ENCODE peak calls at places on chromosomes 12 and 14, in nine cellular contexts. One of them, this sample, is unnamed.

GRCh38 chr14:69107407-69108003 is 45.4 kb downstream of the DCAF5 start:
- DNase-seq in body of pancreas: peak; percentile 52
- DNase-seq in heart right ventricle: peak; percentile 61
- DNase-seq in chondrocyte: no peak
- DNase-seq in nephron progenitor cell: peak; percentile 19
- DNase-seq in astrocyte: peak; percentile 41
- DNase-seq in lung: peak; percentile 49
- DNase-seq in neural crest cell: no peak
- DNase-seq in foreskin fibroblast: peak; percentile 83
- DNase-seq in this sample: peak; percentile 19

GRCh38 chr14:77219591-77219990 is 38.0 kb downstream of the TMEM63C start:
- DNase-seq in body of pancreas: peak; percentile 72
- DNase-seq in heart right ventricle: peak; percentile 15
- DNase-seq in chondrocyte: no peak
- DNase-seq in nephron progenitor cell: no peak
- DNase-seq in astrocyte: no peak
- DNase-seq in lung: no peak
- DNase-seq in neural crest cell: no peak
- DNase-seq in foreskin fibroblast: no peak
- DNase-seq in this sample: no peak

GRCh38 chr12:82818276-82819035 is 131.8 kb downstream of the TMTC2 start:
- DNase-seq in body of pancreas: no peak
- DNase-seq in heart right ventricle: no peak
- DNase-seq in chondrocyte: no peak
- DNase-seq in nephron progenitor cell: no peak
- DNase-seq in astrocyte: peak; percentile 14
- DNase-seq in lung: no peak
- DNase-seq in neural crest cell: no peak
- DNase-seq in foreskin fibroblast: peak; percentile 57
- DNase-seq in this sample: no peak

GRCh38 chr12:5503774-5504173 is 71.9 kb downstream of the NTF3 start:
- DNase-seq in body of pancreas: no peak
- DNase-seq in heart right ventricle: no peak
- DNase-seq in chondrocyte: no peak
- DNase-seq in nephron progenitor cell: no peak
- DNase-seq in astrocyte: no peak
- DNase-seq in lung: no peak
- DNase-seq in neural crest cell: no peak
- DNase-seq in foreskin fibroblast: no peak
- DNase-seq in this sample: no peak

GRCh38 chr14:99982449-99983250 is 82.6 kb upstream of the EVL start:
- DNase-seq in body of pancreas: peak; percentile 37
- DNase-seq in heart right ventricle: peak; percentile 50
- DNase-seq in chondrocyte: no peak
- DNase-seq in nephron progenitor cell: peak; percentile 64
- DNase-seq in astrocyte: peak; percentile 29
- DNase-seq in lung: no peak
- DNase-seq in neural crest cell: peak; percentile 69
- DNase-seq in foreskin fibroblast: peak; percentile 84
- DNase-seq in this sample: peak; percentile 41

GRCh38 chr12:19208456-19208855 is 78.9 kb downstream of the PLEKHA5 start:
- DNase-seq in body of pancreas: no peak
- DNase-seq in heart right ventricle: no peak
- DNase-seq in chondrocyte: no peak
- DNase-seq in nephron progenitor cell: no peak
- DNase-seq in astrocyte: no peak
- DNase-seq in lung: no peak
- DNase-seq in neural crest cell: no peak
- DNase-seq in foreskin fibroblast: peak; percentile 41
- DNase-seq in this sample: no peak

GRCh38 chr14:57692671-57693070 is 173.2 kb downstream of the SLC35F4 start:
- DNase-seq in body of pancreas: no peak
- DNase-seq in heart right ventricle: no peak
- DNase-seq in chondrocyte: no peak
- DNase-seq in nephron progenitor cell: no peak
- DNase-seq in astrocyte: peak; percentile 40
- DNase-seq in lung: no peak
- DNase-seq in neural crest cell: no peak
- DNase-seq in foreskin fibroblast: peak; percentile 58
- DNase-seq in this sample: no peak

GRCh38 chr12:124646385-124647230 is 79.2 kb upstream of the NCOR2 start:
- DNase-seq in body of pancreas: no peak
- DNase-seq in heart right ventricle: no peak
- DNase-seq in chondrocyte: no peak
- DNase-seq in nephron progenitor cell: no peak
- DNase-seq in astrocyte: no peak
- DNase-seq in lung: no peak
- DNase-seq in neural crest cell: no peak
- DNase-seq in foreskin fibroblast: no peak
- DNase-seq in this sample: no peak

GRCh38 chr14:91244501-91244901 is at the start of gene GPR68:
- DNase-seq in body of pancreas: no peak
- DNase-seq in heart right ventricle: peak; percentile 43
- DNase-seq in chondrocyte: no peak
- DNase-seq in nephron progenitor cell: peak; percentile 44
- DNase-seq in astrocyte: peak; percentile 69
- DNase-seq in lung: no peak
- DNase-seq in neural crest cell: no peak
- DNase-seq in foreskin fibroblast: peak; percentile 75
- DNase-seq in this sample: no peak

GRCh38 chr12:45220366-45220931 is 4.6 kb downstream of the ANO6 start:
- DNase-seq in body of pancreas: no peak
- DNase-seq in heart right ventricle: no peak
- DNase-seq in chondrocyte: no peak
- DNase-seq in nephron progenitor cell: no peak
- DNase-seq in astrocyte: no peak
- DNase-seq in lung: no peak
- DNase-seq in neural crest cell: no peak
- DNase-seq in foreskin fibroblast: no peak
- DNase-seq in this sample: no peak

GRCh38 chr14:21066882-21067502 is 3.1 kb upstream of the ARHGEF40 start:
- DNase-seq in body of pancreas: no peak
- DNase-seq in heart right ventricle: no peak
- DNase-seq in chondrocyte: no peak
- DNase-seq in nephron progenitor cell: no peak
- DNase-seq in astrocyte: no peak
- DNase-seq in lung: no peak
- DNase-seq in neural crest cell: no peak
- DNase-seq in foreskin fibroblast: peak; percentile 43
- DNase-seq in this sample: no peak

GRCh38 chr14:74935340-74935640 is 12.2 kb upstream of the RPS6KL1 start:
- DNase-seq in body of pancreas: no peak
- DNase-seq in heart right ventricle: no peak
- DNase-seq in chondrocyte: no peak
- DNase-seq in nephron progenitor cell: no peak
- DNase-seq in astrocyte: no peak
- DNase-seq in lung: no peak
- DNase-seq in neural crest cell: no peak
- DNase-seq in foreskin fibroblast: no peak
- DNase-seq in this sample: no peak

DNA sequence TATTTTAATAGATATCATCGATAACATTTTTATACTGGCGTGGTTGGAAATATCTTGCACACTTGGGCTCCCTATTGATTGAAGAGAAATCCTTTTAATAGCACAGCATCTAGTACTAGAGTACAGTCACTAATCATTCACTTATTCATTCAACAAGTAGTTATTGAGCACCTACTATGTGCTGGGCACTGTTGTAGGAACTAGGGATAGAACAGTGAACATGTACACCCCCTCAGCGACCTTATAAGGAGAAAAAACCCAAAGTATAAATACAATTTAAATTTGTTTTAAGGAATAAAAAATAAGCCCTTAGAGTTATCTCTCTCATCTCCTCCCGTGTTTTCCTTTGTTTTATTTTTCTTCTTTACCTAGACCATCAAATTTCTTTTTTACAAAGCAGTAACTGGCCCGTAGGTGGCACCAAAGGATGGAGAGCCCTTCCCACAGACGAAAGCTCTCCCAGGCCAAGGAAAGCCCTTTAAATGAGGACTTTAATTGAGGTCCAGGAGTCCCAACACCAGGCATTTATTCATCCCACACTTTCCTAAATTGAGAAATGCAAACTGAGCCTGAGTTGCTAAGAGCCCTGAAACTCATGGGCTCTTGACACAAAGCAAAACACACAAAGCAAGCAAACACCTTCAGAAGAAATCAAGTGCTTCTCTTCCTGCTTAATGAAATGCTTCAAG is 29.0 kb downstream of the PEBP1 start:
- DNase-seq in body of pancreas: peak; percentile 29
- DNase-seq in heart right ventricle: no peak
- DNase-seq in chondrocyte: no peak
- DNase-seq in nephron progenitor cell: peak; percentile 35
- DNase-seq in astrocyte: no peak
- DNase-seq in lung: peak; percentile 36
- DNase-seq in neural crest cell: peak; percentile 39
- DNase-seq in foreskin fibroblast: peak; percentile 65
- DNase-seq in this sample: peak; percentile 24
- TF ChIP-seq CTCF in body of pancreas: peak; percentile 47
- TF ChIP-seq CTCF in heart right ventricle: peak; percentile 18
- TF ChIP-seq CTCF in chondrocyte: peak; percentile 86
- TF ChIP-seq CTCF in nephron progenitor cell: peak; percentile 61
- TF ChIP-seq CTCF in astrocyte: peak; percentile 47
- TF ChIP-seq CTCF in lung: no peak
- TF ChIP-seq CTCF in neural crest cell: peak; percentile 73
- TF ChIP-seq CTCF in foreskin fibroblast: peak; percentile 68
- TF ChIP-seq CTCF in this sample: peak; percentile 68

DNA sequence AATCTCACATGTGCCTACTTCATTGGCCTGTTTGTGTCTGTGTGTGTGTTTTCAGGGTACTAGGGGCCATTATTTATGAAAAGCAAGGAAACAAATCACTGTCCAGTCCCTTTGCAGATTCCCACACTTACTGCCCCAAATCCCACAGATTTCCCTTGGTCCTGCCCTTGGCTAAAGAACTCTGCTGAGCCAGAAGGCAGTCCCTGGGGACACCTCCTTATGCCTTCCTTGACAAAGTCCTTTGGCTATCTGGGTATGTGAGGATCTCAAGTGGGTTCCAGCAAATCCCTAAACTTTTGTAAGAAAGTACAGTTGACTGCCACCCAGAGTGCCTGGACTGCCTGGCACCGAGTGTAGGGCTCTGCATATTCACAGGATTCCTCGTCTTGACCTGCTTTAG is 388.0 kb downstream of the BCAT1 start:
- DNase-seq in body of pancreas: no peak
- DNase-seq in heart right ventricle: no peak
- DNase-seq in chondrocyte: no peak
- DNase-seq in nephron progenitor cell: peak; percentile 18
- DNase-seq in astrocyte: no peak
- DNase-seq in lung: no peak
- DNase-seq in neural crest cell: no peak
- DNase-seq in foreskin fibroblast: no peak
- DNase-seq in this sample: no peak
- TF ChIP-seq CTCF in body of pancreas: no peak
- TF ChIP-seq CTCF in heart right ventricle: no peak
- TF ChIP-seq CTCF in chondrocyte: peak; percentile 37
- TF ChIP-seq CTCF in nephron progenitor cell: no peak
- TF ChIP-seq CTCF in astrocyte: no peak
- TF ChIP-seq CTCF in lung: no peak
- TF ChIP-seq CTCF in neural crest cell: no peak
- TF ChIP-seq CTCF in foreskin fibroblast: no peak
- TF ChIP-seq CTCF in this sample: no peak

DNA sequence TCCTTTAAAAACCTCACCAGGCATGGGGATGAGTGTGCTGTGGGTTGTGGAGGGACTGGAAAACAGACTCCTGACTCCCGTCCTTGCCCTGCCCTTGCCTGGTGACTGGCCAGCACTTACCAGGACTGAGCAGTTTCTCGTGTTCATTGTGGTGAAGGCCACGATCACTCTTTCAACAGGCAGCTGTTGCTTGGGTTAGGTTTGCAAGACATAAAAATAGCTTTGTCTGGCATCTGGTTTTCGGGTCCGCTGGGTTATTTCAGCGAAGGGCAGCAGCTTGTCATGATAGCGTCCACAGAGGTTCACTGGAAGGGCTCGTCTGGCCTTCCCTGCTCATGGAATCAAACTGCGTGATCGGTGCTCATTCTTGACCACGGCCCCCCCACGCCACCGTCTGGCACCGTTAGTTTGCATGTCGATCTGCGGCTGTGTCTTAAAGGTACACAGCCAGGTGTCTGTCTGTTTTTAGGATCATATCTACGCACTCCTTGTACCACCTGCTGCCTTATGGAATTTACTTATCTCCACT is 15.2 kb downstream of the ACACB start:
- DNase-seq in body of pancreas: peak; percentile 56
- DNase-seq in heart right ventricle: peak; percentile 44
- DNase-seq in chondrocyte: no peak
- DNase-seq in nephron progenitor cell: no peak
- DNase-seq in astrocyte: no peak
- DNase-seq in lung: no peak
- DNase-seq in neural crest cell: no peak
- DNase-seq in foreskin fibroblast: peak; percentile 23
- DNase-seq in this sample: no peak
- TF ChIP-seq CTCF in body of pancreas: no peak
- TF ChIP-seq CTCF in heart right ventricle: no peak
- TF ChIP-seq CTCF in chondrocyte: no peak
- TF ChIP-seq CTCF in nephron progenitor cell: no peak
- TF ChIP-seq CTCF in astrocyte: no peak
- TF ChIP-seq CTCF in lung: no peak
- TF ChIP-seq CTCF in neural crest cell: no peak
- TF ChIP-seq CTCF in foreskin fibroblast: no peak
- TF ChIP-seq CTCF in this sample: no peak

GRCh38 chr12:27733052-27733656 is 22.5 kb downstream of the MRPS35 start:
- DNase-seq in body of pancreas: peak; percentile 45
- DNase-seq in heart right ventricle: no peak
- DNase-seq in chondrocyte: no peak
- DNase-seq in nephron progenitor cell: peak; percentile 18
- DNase-seq in astrocyte: peak; percentile 9
- DNase-seq in lung: no peak
- DNase-seq in neural crest cell: no peak
- DNase-seq in foreskin fibroblast: peak; percentile 68
- DNase-seq in this sample: no peak

GRCh38 chr12:27733791-27734190 is 23.2 kb downstream of the MRPS35 start:
- DNase-seq in body of pancreas: no peak
- DNase-seq in heart right ventricle: no peak
- DNase-seq in chondrocyte: no peak
- DNase-seq in nephron progenitor cell: no peak
- DNase-seq in astrocyte: no peak
- DNase-seq in lung: no peak
- DNase-seq in neural crest cell: no peak
- DNase-seq in foreskin fibroblast: no peak
- DNase-seq in this sample: no peak

GRCh38 chr12:27730097-27730588 is 19.5 kb downstream of the MRPS35 start:
- DNase-seq in body of pancreas: no peak
- DNase-seq in heart right ventricle: no peak
- DNase-seq in chondrocyte: no peak
- DNase-seq in nephron progenitor cell: no peak
- DNase-seq in astrocyte: no peak
- DNase-seq in lung: no peak
- DNase-seq in neural crest cell: no peak
- DNase-seq in foreskin fibroblast: no peak
- DNase-seq in this sample: no peak

DNA sequence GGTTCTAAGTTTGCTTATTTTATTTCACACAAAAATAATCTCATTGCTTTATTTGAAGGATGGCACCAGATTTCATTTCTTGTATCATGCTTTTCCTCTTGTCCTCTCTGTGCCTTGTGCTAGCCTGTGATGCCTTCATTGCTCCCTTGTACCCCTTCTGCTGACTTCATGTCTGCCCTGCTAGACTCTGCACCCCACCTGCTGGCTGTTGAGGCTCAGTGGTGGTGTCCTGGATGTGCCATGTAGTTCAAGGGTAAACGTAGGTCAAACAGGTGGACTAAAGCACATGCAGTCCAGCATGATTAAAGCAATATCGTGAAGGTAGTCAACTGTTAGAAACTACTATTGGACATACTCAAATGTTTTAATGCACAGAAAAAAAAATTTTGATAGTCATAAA is 21.6 kb downstream of the MRPS35 start:
- DNase-seq in body of pancreas: no peak
- DNase-seq in heart right ventricle: no peak
- DNase-seq in chondrocyte: no peak
- DNase-seq in nephron progenitor cell: no peak
- DNase-seq in astrocyte: no peak
- DNase-seq in lung: no peak
- DNase-seq in neural crest cell: no peak
- DNase-seq in foreskin fibroblast: peak; percentile 26
- DNase-seq in this sample: no peak
- TF ChIP-seq CTCF in body of pancreas: no peak
- TF ChIP-seq CTCF in heart right ventricle: no peak
- TF ChIP-seq CTCF in chondrocyte: no peak
- TF ChIP-seq CTCF in nephron progenitor cell: no peak
- TF ChIP-seq CTCF in astrocyte: peak; percentile 14
- TF ChIP-seq CTCF in lung: no peak
- TF ChIP-seq CTCF in neural crest cell: peak; percentile 25
- TF ChIP-seq CTCF in foreskin fibroblast: peak; percentile 39
- TF ChIP-seq CTCF in this sample: peak; percentile 37